ENCODE peak calls at places on chromosome 22, in five cellular contexts. X is testis, H is Karpas-422, V is A673, J is cardiac muscle cell. Y is an unnamed sample.

GRCh38 chr22:33781396-33781795 is 138.9 kb downstream of the LARGE1 start:
- DNase-seq in H (no peak), J (peak; percentile 59), X (no peak), V (no peak), Y (no peak)

GRCh38 chr22:20983081-20983745 is 1.1 kb downstream of the LZTR1 start:
- DNase-seq in H (no peak), V (no peak), J (no peak), X (no peak), Y (no peak)

GRCh38 chr22:20150381-20151275 is at the start of gene CCDC188:
- DNase-seq in X (no peak), V (no peak), J (no peak), H (no peak), Y (no peak)

GRCh38 chr22:49290286-49290685 is 537.4 kb downstream of the BRD1 start:
- DNase-seq in J (no peak), H (no peak), X (peak; percentile 12), V (no peak), Y (no peak)

GRCh38 chr22:23405366-23405851 is 174.7 kb downstream of the IGLL1 start:
- DNase-seq in J (no peak), V (no peak), H (no peak), X (no peak), Y (no peak)

GRCh38 chr22:43537019-43537585 is 125.3 kb downstream of the MPPED1 start:
- DNase-seq in V (peak; percentile 77), X (no peak), J (no peak), H (peak; percentile 77), Y (no peak)

GRCh38 chr22:33400061-33400840 is 342.1 kb upstream of the SYN3 start:
- DNase-seq in H (no peak), V (no peak), X (no peak), J (no peak), Y (peak; percentile 3)

GRCh38 chr22:44735518-44736428 is 16.6 kb upstream of the ARHGAP8 start:
- DNase-seq in V (peak; percentile 61), J (peak; percentile 82), H (peak; percentile 89), X (peak; percentile 86), Y (peak; percentile 76)

GRCh38 chr22:22682807-22683667 is 38.6 kb downstream of the GGTLC2 start:
- DNase-seq in V (no peak), H (no peak), X (no peak), J (no peak), Y (no peak)

GRCh38 chr22:22684605-22685561 is 40.5 kb downstream of the GGTLC2 start:
- DNase-seq in J (no peak), H (peak; percentile 91), V (no peak), X (peak; percentile 28), Y (peak; percentile 66)

GRCh38 chr22:41518048-41518347 is 26.3 kb downstream of the POLR3H start:
- DNase-seq in J (no peak), X (no peak), V (no peak), H (no peak), Y (no peak)

GRCh38 chr22:35380537-35381423 is at the start of gene HMOX1:
- DNase-seq in H (peak; percentile 73), X (peak; percentile 92), V (peak; percentile 71), J (peak; percentile 91), Y (peak; percentile 94)

GRCh38 chr22:35458547-35459422 is 58.8 kb downstream of the MCM5 start:
- DNase-seq in J (no peak), H (no peak), V (peak; percentile 97), X (no peak), Y (no peak)

GRCh38 chr22:31846161-31847115 is 92.6 kb downstream of the DEPDC5 start:
- DNase-seq in J (no peak), V (no peak), H (peak; percentile 77), X (no peak), Y (no peak)

GRCh38 chr22:35622132-35622913 is 5.2 kb upstream of the MB start:
- DNase-seq in X (peak; percentile 38), H (no peak), J (peak; percentile 89), V (peak; percentile 14), Y (peak; percentile 74)

GRCh38 chr22:35756722-35757121 is 39.0 kb downstream of the APOL5 start:
- DNase-seq in V (no peak), J (no peak), H (no peak), X (no peak), Y (no peak)

GRCh38 chr22:30247974-30248373 is 1.4 kb upstream of the LIF start:
- DNase-seq in V (no peak), H (no peak), X (no peak), J (no peak), Y (no peak)
- H3K4me1 ChIP-seq in V (peaks cover 14% of the 10 kb centered on the region), H (no peaks in the 10 kb centered on the region), X (peaks cover 12% of the 10 kb centered on the region), J (peaks cover 5% of the 10 kb centered on the region), Y (peaks cover 15% of the 10 kb centered on the region)

DNA sequence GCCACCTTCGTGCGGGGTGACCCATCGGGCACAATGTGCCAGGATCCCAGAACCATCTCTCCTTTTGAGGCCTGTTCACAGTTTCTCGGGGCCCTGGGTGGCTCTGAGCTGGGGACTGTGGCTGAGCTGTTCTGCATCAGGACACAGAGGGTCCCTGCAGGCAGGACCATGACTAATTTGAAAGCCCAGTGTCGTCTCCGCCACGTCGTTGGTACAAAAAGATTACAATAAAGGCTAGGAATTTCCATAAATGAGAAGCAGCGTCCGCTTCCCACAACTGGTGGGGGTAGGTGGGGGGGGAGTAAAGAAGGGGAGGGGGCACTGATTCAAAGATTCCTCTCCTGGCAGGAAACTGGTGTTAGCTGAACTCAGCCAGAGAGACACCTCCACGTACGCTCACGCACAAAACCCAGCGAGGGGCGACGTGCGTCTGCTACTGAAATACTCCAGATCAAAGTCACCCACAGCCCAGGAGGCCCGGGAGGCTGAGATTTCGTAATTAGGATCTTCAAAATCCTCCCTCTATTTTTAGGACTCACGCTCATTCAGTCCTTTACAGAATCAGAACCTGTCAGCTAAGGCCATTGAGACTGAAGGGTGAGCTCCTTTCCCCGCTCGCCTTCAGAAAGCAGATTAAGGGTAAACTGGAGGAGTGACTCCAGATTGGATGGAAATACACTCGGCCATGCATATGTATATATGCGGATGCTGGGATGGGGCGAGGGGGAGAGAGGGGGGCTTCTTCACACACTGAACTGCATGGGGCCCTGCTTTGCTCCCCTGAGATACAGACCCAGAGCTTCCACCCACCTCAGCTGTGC is 10.9 kb downstream of the MN1 start:
- DNase-seq in H (no peak), J (peak; percentile 90), X (no peak), V (no peak), Y (no peak)
- H3K4me3 ChIP-seq in H (no peak overlapping the region), J (peak overlapping the region; percentile 9), X (no peak overlapping the region), V (no peak overlapping the region), Y (no peak overlapping the region)

DNA sequence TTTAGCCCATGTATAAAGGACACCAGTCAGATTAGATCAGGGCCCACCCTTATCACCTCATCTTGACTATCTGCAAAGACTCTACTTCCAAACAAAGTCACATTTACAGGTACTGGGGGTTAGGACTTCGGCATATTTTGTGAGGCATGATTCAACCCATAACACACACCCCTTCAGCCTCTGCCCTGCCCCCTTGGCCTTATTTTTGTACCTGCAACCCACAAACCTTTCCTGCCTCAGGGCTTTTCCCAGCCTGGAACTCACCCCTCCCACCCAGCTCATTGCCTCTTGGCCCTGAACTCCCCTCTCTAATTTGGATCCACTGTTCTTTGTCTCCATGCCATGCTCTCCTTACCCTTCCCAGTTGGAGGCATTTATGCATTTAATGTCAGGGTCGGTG is 1116.9 kb downstream of the TBC1D22A start:
- DNase-seq in V (no peak), H (no peak), J (no peak), X (no peak), Y (no peak)
- H3K4me1 ChIP-seq in V (no peaks in the 10 kb centered on the region), H (no peaks in the 10 kb centered on the region), J (no peaks in the 10 kb centered on the region), X (no peaks in the 10 kb centered on the region), Y (peaks cover 6% of the 10 kb centered on the region)

GRCh38 chr22:46865052-46865434 is 102.6 kb downstream of the TBC1D22A start:
- DNase-seq in V (no peak), J (no peak), H (no peak), X (no peak), Y (no peak)

GRCh38 chr22:46867106-46867505 is 104.7 kb downstream of the TBC1D22A start:
- DNase-seq in X (no peak), J (no peak), V (no peak), H (no peak), Y (no peak)

GRCh38 chr22:46865642-46866041 is 103.2 kb downstream of the TBC1D22A start:
- DNase-seq in J (no peak), V (no peak), H (no peak), X (no peak), Y (no peak)

GRCh38 chr22:46864314-46865051 is 102.0 kb downstream of the TBC1D22A start:
- DNase-seq in X (no peak), H (no peak), V (no peak), J (no peak), Y (no peak)

DNA sequence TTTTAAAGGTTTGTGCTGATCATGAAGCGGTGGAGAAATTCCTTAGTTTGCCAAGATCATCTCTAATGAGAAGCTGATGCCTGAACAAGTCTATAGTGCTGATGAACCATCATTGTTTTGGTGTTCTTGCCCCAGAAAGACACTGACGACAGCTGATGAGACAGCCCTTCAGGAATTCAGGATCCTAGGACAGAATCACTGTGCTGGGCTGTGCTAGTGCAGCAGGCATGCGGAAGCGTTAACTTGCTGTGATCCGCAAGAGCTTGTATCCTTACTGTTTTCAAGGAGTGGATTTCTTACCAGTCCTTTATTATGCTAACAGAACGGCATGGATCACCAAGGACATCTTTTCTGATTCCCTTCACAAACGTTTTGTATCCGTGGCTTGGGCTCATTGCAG is 104.1 kb downstream of the TBC1D22A start:
- DNase-seq in J (no peak), X (no peak), H (no peak), V (no peak), Y (no peak)
- H3K4me3 ChIP-seq in J (no peak overlapping the region), X (no peak overlapping the region), H (no peak overlapping the region), V (no peak overlapping the region), Y (no peak overlapping the region)

GRCh38 chr22:37672920-37673453 is 2.4 kb upstream of the LGALS1 start:
- DNase-seq in J (no peak), H (no peak), X (no peak), V (no peak), Y (no peak)
- H3K4me1 ChIP-seq in J (peaks cover 3% of the 10 kb centered on the region), H (peaks cover 34% of the 10 kb centered on the region), X (peaks cover 25% of the 10 kb centered on the region), V (peaks cover 24% of the 10 kb centered on the region), Y (peaks cover 27% of the 10 kb centered on the region)

GRCh38 chr22:46295277-46295971 is 1.2 kb upstream of the GTSE1 start:
- DNase-seq in X (no peak), H (peak; percentile 62), V (no peak), J (no peak), Y (no peak)

GRCh38 chr22:46299101-46299500 is 2.4 kb downstream of the GTSE1 start:
- DNase-seq in V (no peak), J (no peak), H (no peak), X (no peak), Y (no peak)

GRCh38 chr22:46296257-46297150 is at the start of gene GTSE1:
- DNase-seq in X (peak; percentile 98), V (peak; percentile 99), H (peak; percentile 99), J (peak; percentile 99), Y (peak; percentile 99)

GRCh38 chr22:46294784-46295183 is 1.9 kb upstream of the GTSE1 start:
- DNase-seq in V (no peak), X (no peak), J (no peak), H (no peak), Y (no peak)

GRCh38 chr22:46297151-46297819 is 615 bp downstream of the GTSE1 start:
- DNase-seq in H (peak; percentile 71), V (peak; percentile 31), X (peak; percentile 40), J (peak; percentile 43), Y (peak; percentile 20)
- H3K4me3 ChIP-seq in H (peak overlapping the region; percentile 88), V (peak overlapping the region; percentile 79), X (peak overlapping the region; percentile 63), J (peak overlapping the region; percentile 68), Y (peak overlapping the region; percentile 64)

Y was measured in thyroid gland.